ENCODE peak calls at places on chromosome 7, in seven cellular contexts. Z is A549, Y is body of pancreas, U is vagina, L is IMR-90, S is transverse colon, R is Peyer's patch. O is an unnamed sample.
A peak's percentile ranks its signal among the peaks of the same experiment; 100 is the strongest.

GRCh38 chr7:537911-538634 is 18.4 kb upstream of the PDGFA start:
- DNase-seq in Z (peak; percentile 96), Y (peak; percentile 80), U (no peak), L (peak; percentile 89), S (peak; percentile 93), R (peak; percentile 93), O (peak; percentile 89)

GRCh38 chr7:645606-646005 is 80.9 kb upstream of the DNAAF5 start:
- DNase-seq in Z (no peak), Y (no peak), U (no peak), L (no peak), S (no peak), R (peak; percentile 33), O (no peak)

GRCh38 chr7:98996162-98996552 is 117.8 kb downstream of the TRRAP start:
- DNase-seq in Z (no peak), Y (no peak), U (peak; percentile 31), L (no peak), S (no peak), R (no peak), O (no peak)

GRCh38 chr7:13282377-13282980 is 595.0 kb downstream of the ARL4A start:
- DNase-seq in Z (peak; percentile 35), Y (no peak), U (no peak), L (peak; percentile 54), S (no peak), R (no peak), O (no peak)

GRCh38 chr7:113086431-113086888 is at the start of gene GPR85:
- DNase-seq in Z (peak; percentile 26), Y (peak; percentile 21), U (no peak), L (peak; percentile 73), S (peak; percentile 17), R (peak; percentile 48), O (peak; percentile 82)

GRCh38 chr7:106534271-106534846 is 126.6 kb downstream of the CCDC71L start:
- DNase-seq in Z (no peak), Y (no peak), U (no peak), L (no peak), S (no peak), R (no peak), O (no peak)

GRCh38 chr7:80220022-80220421 is 85.4 kb downstream of the GNAI1 start:
- DNase-seq in Z (no peak), Y (no peak), U (no peak), L (no peak), S (no peak), R (no peak), O (no peak)

GRCh38 chr7:77538908-77539212 is 1.8 kb downstream of the PTPN12 start:
- DNase-seq in Z (no peak), Y (no peak), U (no peak), L (no peak), S (no peak), R (no peak), O (no peak)

GRCh38 chr7:111029574-111030357 is 61.2 kb upstream of the LRRN3 start:
- DNase-seq in Z (no peak), Y (no peak), U (no peak), L (peak; percentile 17), S (peak; percentile 8), R (no peak), O (no peak)

GRCh38 chr7:86961686-86962085 is 97.8 kb downstream of the ELAPOR2 start:
- DNase-seq in Z (no peak), Y (no peak), U (no peak), L (no peak), S (no peak), R (no peak), O (no peak)

GRCh38 chr7:2038876-2039728 is 193.6 kb downstream of the MAD1L1 start:
- DNase-seq in Z (no peak), Y (no peak), U (no peak), L (no peak), S (no peak), R (peak; percentile 16), O (peak; percentile 45)

GRCh38 chr7:114985316-114985715 is 63.4 kb downstream of the MDFIC start:
- DNase-seq in Z (no peak), Y (no peak), U (no peak), L (no peak), S (no peak), R (no peak), O (no peak)

GRCh38 chr7:18133921-18134320 is 106.3 kb upstream of the PRPS1L1 start:
- DNase-seq in Z (no peak), Y (no peak), U (no peak), L (no peak), S (no peak), R (no peak), O (no peak)

GRCh38 chr7:16668978-16669377 is 23.0 kb downstream of the BZW2 start:
- DNase-seq in Z (peak; percentile 48), Y (no peak), U (no peak), L (no peak), S (no peak), R (no peak), O (no peak)

GRCh38 chr7:69402696-69403095 is 195.6 kb upstream of the AUTS2 start:
- DNase-seq in Z (peak; percentile 38), Y (no peak), U (no peak), L (no peak), S (no peak), R (no peak), O (peak; percentile 29)

GRCh38 chr7:28804990-28805389 is 153.1 kb downstream of the TRIL start:
- DNase-seq in Z (peak; percentile 19), Y (no peak), U (no peak), L (peak; percentile 90), S (no peak), R (no peak), O (no peak)

GRCh38 chr7:29349362-29349761 is 154.8 kb downstream of the CHN2 start:
- DNase-seq in Z (no peak), Y (no peak), U (no peak), L (no peak), S (no peak), R (no peak), O (no peak)

GRCh38 chr7:69595415-69595814 is 2.9 kb upstream of the AUTS2 start:
- DNase-seq in Z (no peak), Y (no peak), U (no peak), L (no peak), S (no peak), R (no peak), O (no peak)

GRCh38 chr7:12674861-12675260 is 12.6 kb upstream of the ARL4A start:
- DNase-seq in Z (peak; percentile 51), Y (peak; percentile 46), U (no peak), L (peak; percentile 61), S (peak; percentile 29), R (no peak), O (no peak)

DNA sequence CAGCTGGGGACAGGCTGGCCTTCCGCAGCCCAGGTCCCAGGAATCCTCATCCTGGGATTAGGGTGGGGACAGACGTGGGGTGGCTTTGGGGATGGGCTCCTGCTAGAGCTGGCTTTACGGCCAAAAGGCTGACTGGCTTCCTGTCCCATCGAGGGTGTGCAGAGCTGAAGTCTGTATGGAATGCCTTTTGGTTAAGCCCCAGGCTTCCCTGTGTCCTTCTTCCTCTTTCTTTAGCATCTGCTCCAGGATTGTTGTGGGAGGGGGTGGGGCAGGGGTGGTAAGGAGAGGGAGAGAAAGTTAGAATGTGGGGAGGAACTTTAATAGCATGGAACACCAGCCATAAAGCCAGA is 59.3 kb upstream of the AQP1 start:
- DNase-seq in Z (no peak), Y (no peak), U (no peak), L (no peak), S (no peak), R (no peak), O (no peak)
- H3K4me3 ChIP-seq in Z (no peak overlapping the region), Y (no peak overlapping the region), U (no peak overlapping the region), L (no peak overlapping the region), S (no peak overlapping the region), R (no peak overlapping the region), O (no peak overlapping the region)

GRCh38 chr7:55074008-55074499 is 55.2 kb downstream of the EGFR start:
- DNase-seq in Z (peak; percentile 98), Y (no peak), U (peak; percentile 87), L (peak; percentile 79), S (peak; percentile 91), R (peak; percentile 84), O (no peak)

GRCh38 chr7:55078465-55079372 is 59.9 kb downstream of the EGFR start:
- DNase-seq in Z (peak; percentile 51), Y (no peak), U (peak; percentile 92), L (no peak), S (peak; percentile 81), R (peak; percentile 82), O (no peak)

GRCh38 chr7:55077581-55078410 is 59.0 kb downstream of the EGFR start:
- DNase-seq in Z (no peak), Y (peak; percentile 66), U (peak; percentile 87), L (no peak), S (peak; percentile 93), R (peak; percentile 91), O (no peak)

GRCh38 chr7:55073051-55073511 is 54.3 kb downstream of the EGFR start:
- DNase-seq in Z (peak; percentile 49), Y (no peak), U (peak; percentile 3), L (peak; percentile 81), S (no peak), R (no peak), O (no peak)

DNA sequence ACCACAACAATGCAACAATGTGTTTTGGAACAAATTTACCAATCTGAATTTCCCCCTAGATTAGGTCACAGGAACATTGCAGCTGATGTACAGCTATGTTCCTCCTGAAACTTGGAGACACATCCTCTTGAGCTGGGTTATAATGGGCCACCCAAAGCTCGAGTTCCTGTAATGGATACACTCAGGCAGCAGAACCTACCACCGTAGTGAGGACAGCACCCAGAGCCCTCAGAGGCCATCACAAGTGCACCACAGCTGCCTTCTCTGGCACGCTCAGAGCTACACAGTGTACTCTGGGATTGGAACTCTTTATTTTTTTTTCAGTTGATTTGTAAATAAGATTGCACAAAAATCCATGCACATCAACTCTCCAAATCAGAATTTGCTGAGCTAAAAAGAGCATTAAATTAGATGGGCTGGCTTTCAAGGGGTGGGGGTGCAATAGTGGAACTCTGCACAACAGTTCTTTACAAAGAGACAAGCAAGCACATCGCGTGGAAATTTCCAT is 56.7 kb downstream of the EGFR start:
- DNase-seq in Z (no peak), Y (peak; percentile 38), U (peak; percentile 22), L (no peak), S (peak; percentile 37), R (no peak), O (no peak)
- TF ChIP-seq POLR2A in Z (no peak), Y (no peak), U (no peak), L (no peak), S (no peak), R (no peak), O (no peak)

GRCh38 chr7:54841772-54842707 is 83.0 kb upstream of the SEC61G start:
- DNase-seq in Z (peak; percentile 54), Y (peak; percentile 42), U (no peak), L (peak; percentile 95), S (peak; percentile 17), R (no peak), O (no peak)
- TF ChIP-seq CTCF in Z (peak; percentile 43), Y (peak; percentile 24), U (no peak), L (no peak), S (peak; percentile 27), R (no peak), O (no peak)

DNA sequence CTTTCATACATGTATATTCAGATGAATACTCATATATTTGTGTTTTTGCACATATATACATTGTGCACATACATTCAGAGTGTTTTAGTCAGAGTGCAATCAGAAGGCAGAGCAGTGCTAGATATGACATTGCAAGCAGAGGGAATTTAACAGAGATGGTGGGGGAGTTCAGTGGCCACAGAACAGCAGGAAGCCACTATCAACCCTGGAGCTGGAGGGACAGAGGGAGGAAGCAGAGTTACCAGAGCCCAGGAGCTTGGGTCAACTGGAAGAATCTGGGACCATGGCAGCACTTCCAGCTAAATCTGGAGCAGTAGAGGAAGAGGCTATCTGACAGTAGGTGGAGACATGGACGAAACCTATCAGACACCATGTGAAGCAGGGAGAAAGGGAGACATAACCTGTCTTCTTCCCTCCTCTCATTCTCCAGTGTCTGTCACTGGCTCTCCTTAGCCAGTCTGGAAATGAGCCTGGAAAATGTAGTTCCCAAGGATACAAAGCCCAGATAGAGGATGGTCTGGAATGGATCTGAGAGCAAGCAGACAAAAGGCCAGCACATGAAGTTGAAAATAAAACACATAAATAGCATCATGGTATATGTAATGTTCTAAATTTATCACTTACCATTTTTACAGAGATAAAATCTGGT is 33.6 kb upstream of the HERPUD2 start:
- DNase-seq in Z (no peak), Y (no peak), U (no peak), L (no peak), S (no peak), R (no peak), O (no peak)
- H3K4me3 ChIP-seq in Z (no peak overlapping the region), Y (no peak overlapping the region), U (no peak overlapping the region), L (no peak overlapping the region), S (no peak overlapping the region), R (no peak overlapping the region), O (no peak overlapping the region)